ENCODE peak calls at places on chromosomes 13 and 19, in eight cellular contexts. One of them, this sample, is unnamed.

GRCh38 chr19:48474084-48474592 is 5.0 kb downstream of the CYTH2 start:
- DNase-seq in lower lobe of right lung: no peak
- DNase-seq in AG08396: no peak
- DNase-seq in GM18507: no peak
- DNase-seq in T-helper 9 cell: no peak
- DNase-seq in esophagus squamous epithelium: no peak
- DNase-seq in head of caudate nucleus: no peak
- DNase-seq in left ventricle myocardium superior: no peak
- DNase-seq in this sample: no peak

GRCh38 chr19:19137556-19138109 is 645 bp downstream of the TMEM161A start:
- DNase-seq in GM18507: no peak
- DNase-seq in head of caudate nucleus: peak
- DNase-seq in esophagus squamous epithelium: no peak
- DNase-seq in lower lobe of right lung: no peak
- DNase-seq in AG08396: peak
- DNase-seq in T-helper 9 cell: no peak
- DNase-seq in left ventricle myocardium superior: no peak
- DNase-seq in this sample: no peak

GRCh38 chr13:113098163-113098732 is 7.3 kb upstream of the F7 start:
- DNase-seq in head of caudate nucleus: no peak
- DNase-seq in GM18507: no peak
- DNase-seq in esophagus squamous epithelium: no peak
- DNase-seq in lower lobe of right lung: no peak
- DNase-seq in T-helper 9 cell: no peak
- DNase-seq in left ventricle myocardium superior: no peak
- DNase-seq in AG08396: peak
- DNase-seq in this sample: no peak

GRCh38 chr13:85806553-85807175 is 7.4 kb upstream of the SLITRK6 start:
- DNase-seq in GM18507: no peak
- DNase-seq in esophagus squamous epithelium: no peak
- DNase-seq in lower lobe of right lung: no peak
- DNase-seq in T-helper 9 cell: no peak
- DNase-seq in left ventricle myocardium superior: no peak
- DNase-seq in head of caudate nucleus: no peak
- DNase-seq in AG08396: peak
- DNase-seq in this sample: no peak

GRCh38 chr19:11195169-11195568 is 2.2 kb downstream of the KANK2 start:
- DNase-seq in GM18507: no peak
- DNase-seq in esophagus squamous epithelium: no peak
- DNase-seq in T-helper 9 cell: no peak
- DNase-seq in left ventricle myocardium superior: peak
- DNase-seq in AG08396: peak
- DNase-seq in lower lobe of right lung: no peak
- DNase-seq in head of caudate nucleus: no peak
- DNase-seq in this sample: no peak

GRCh38 chr13:35485451-35485850 is 9.0 kb upstream of the MAB21L1 start:
- DNase-seq in T-helper 9 cell: no peak
- DNase-seq in GM18507: no peak
- DNase-seq in esophagus squamous epithelium: no peak
- DNase-seq in AG08396: no peak
- DNase-seq in lower lobe of right lung: no peak
- DNase-seq in left ventricle myocardium superior: no peak
- DNase-seq in head of caudate nucleus: no peak
- DNase-seq in this sample: no peak

GRCh38 chr19:33812388-33813330 is 16.0 kb downstream of the KCTD15 start:
- DNase-seq in left ventricle myocardium superior: no peak
- DNase-seq in head of caudate nucleus: no peak
- DNase-seq in GM18507: no peak
- DNase-seq in lower lobe of right lung: peak
- DNase-seq in esophagus squamous epithelium: no peak
- DNase-seq in AG08396: no peak
- DNase-seq in T-helper 9 cell: no peak
- DNase-seq in this sample: no peak

GRCh38 chr19:17530586-17530985 is 19.1 kb downstream of the PGLS start:
- DNase-seq in GM18507: no peak
- DNase-seq in esophagus squamous epithelium: no peak
- DNase-seq in left ventricle myocardium superior: no peak
- DNase-seq in head of caudate nucleus: no peak
- DNase-seq in lower lobe of right lung: no peak
- DNase-seq in AG08396: no peak
- DNase-seq in T-helper 9 cell: no peak
- DNase-seq in this sample: no peak

GRCh38 chr19:42071247-42071646 is 1.2 kb upstream of the GRIK5 start:
- DNase-seq in head of caudate nucleus: no peak
- DNase-seq in GM18507: no peak
- DNase-seq in lower lobe of right lung: no peak
- DNase-seq in AG08396: no peak
- DNase-seq in left ventricle myocardium superior: no peak
- DNase-seq in T-helper 9 cell: no peak
- DNase-seq in esophagus squamous epithelium: no peak
- DNase-seq in this sample: no peak

GRCh38 chr19:11377237-11377636 is 2.8 kb downstream of the SWSAP1 start:
- DNase-seq in head of caudate nucleus: peak
- DNase-seq in AG08396: peak
- DNase-seq in T-helper 9 cell: no peak
- DNase-seq in left ventricle myocardium superior: no peak
- DNase-seq in esophagus squamous epithelium: no peak
- DNase-seq in GM18507: no peak
- DNase-seq in lower lobe of right lung: no peak
- DNase-seq in this sample: no peak

GRCh38 chr13:86856996-86857395 is 814.2 kb upstream of the SLITRK5 start:
- DNase-seq in lower lobe of right lung: no peak
- DNase-seq in esophagus squamous epithelium: no peak
- DNase-seq in T-helper 9 cell: no peak
- DNase-seq in GM18507: no peak
- DNase-seq in left ventricle myocardium superior: no peak
- DNase-seq in head of caudate nucleus: no peak
- DNase-seq in AG08396: no peak
- DNase-seq in this sample: no peak

GRCh38 chr13:100517135-100517534 is 71.5 kb downstream of the GGACT start:
- DNase-seq in GM18507: no peak
- DNase-seq in lower lobe of right lung: no peak
- DNase-seq in T-helper 9 cell: no peak
- DNase-seq in left ventricle myocardium superior: no peak
- DNase-seq in head of caudate nucleus: no peak
- DNase-seq in AG08396: no peak
- DNase-seq in esophagus squamous epithelium: no peak
- DNase-seq in this sample: no peak

GRCh38 chr13:72820156-72820897 is 38.4 kb downstream of the PIBF1 start:
- DNase-seq in AG08396: peak
- DNase-seq in lower lobe of right lung: no peak
- DNase-seq in head of caudate nucleus: no peak
- DNase-seq in left ventricle myocardium superior: no peak
- DNase-seq in GM18507: no peak
- DNase-seq in esophagus squamous epithelium: no peak
- DNase-seq in T-helper 9 cell: no peak
- DNase-seq in this sample: no peak

GRCh38 chr13:53206455-53206854 is 177.8 kb downstream of the OLFM4 start:
- DNase-seq in GM18507: no peak
- DNase-seq in lower lobe of right lung: no peak
- DNase-seq in AG08396: no peak
- DNase-seq in head of caudate nucleus: no peak
- DNase-seq in esophagus squamous epithelium: no peak
- DNase-seq in left ventricle myocardium superior: no peak
- DNase-seq in T-helper 9 cell: no peak
- DNase-seq in this sample: no peak

GRCh38 chr19:50663280-50663790 is 14.1 kb downstream of the C19orf81 start:
- DNase-seq in head of caudate nucleus: no peak
- DNase-seq in GM18507: no peak
- DNase-seq in esophagus squamous epithelium: no peak
- DNase-seq in T-helper 9 cell: no peak
- DNase-seq in lower lobe of right lung: no peak
- DNase-seq in left ventricle myocardium superior: no peak
- DNase-seq in AG08396: no peak
- DNase-seq in this sample: no peak

GRCh38 chr13:108595416-108596257 is 33.8 kb upstream of the MYO16 start:
- DNase-seq in esophagus squamous epithelium: no peak
- DNase-seq in T-helper 9 cell: no peak
- DNase-seq in head of caudate nucleus: no peak
- DNase-seq in lower lobe of right lung: no peak
- DNase-seq in GM18507: no peak
- DNase-seq in AG08396: no peak
- DNase-seq in left ventricle myocardium superior: no peak
- DNase-seq in this sample: no peak

GRCh38 chr13:76029088-76029487 is 393.0 kb downstream of the LMO7 start:
- DNase-seq in AG08396: no peak
- DNase-seq in lower lobe of right lung: no peak
- DNase-seq in head of caudate nucleus: no peak
- DNase-seq in T-helper 9 cell: no peak
- DNase-seq in GM18507: no peak
- DNase-seq in left ventricle myocardium superior: no peak
- DNase-seq in esophagus squamous epithelium: no peak
- DNase-seq in this sample: no peak

GRCh38 chr19:2250765-2251576 is 1.8 kb downstream of the AMH start:
- DNase-seq in left ventricle myocardium superior: peak
- DNase-seq in esophagus squamous epithelium: no peak
- DNase-seq in head of caudate nucleus: no peak
- DNase-seq in AG08396: no peak
- DNase-seq in lower lobe of right lung: no peak
- DNase-seq in GM18507: no peak
- DNase-seq in T-helper 9 cell: no peak
- DNase-seq in this sample: no peak

GRCh38 chr19:56097306-56097705 is 23.8 kb downstream of the ZNF787 start:
- DNase-seq in head of caudate nucleus: no peak
- DNase-seq in GM18507: no peak
- DNase-seq in lower lobe of right lung: no peak
- DNase-seq in T-helper 9 cell: no peak
- DNase-seq in esophagus squamous epithelium: no peak
- DNase-seq in AG08396: no peak
- DNase-seq in left ventricle myocardium superior: peak
- DNase-seq in this sample: no peak

GRCh38 chr13:33134213-33134612 is 118.0 kb downstream of the KL start:
- DNase-seq in T-helper 9 cell: no peak
- DNase-seq in lower lobe of right lung: no peak
- DNase-seq in left ventricle myocardium superior: no peak
- DNase-seq in GM18507: no peak
- DNase-seq in head of caudate nucleus: no peak
- DNase-seq in esophagus squamous epithelium: no peak
- DNase-seq in AG08396: no peak
- DNase-seq in this sample: no peak